ENCODE peak calls at places on chromosomes 3 and 15, in six cellular contexts. One of them, this sample, is unnamed.

GRCh38 chr3:62366093-62366419 is 7.3 kb downstream of the FEZF2 start:
- DNase-seq in HCT116: no peak
- DNase-seq in HepG2: no peak
- DNase-seq in GM12878: no peak
- DNase-seq in K562: no peak
- DNase-seq in SK-N-SH: no peak
- DNase-seq in this sample: no peak

GRCh38 chr3:131892331-131892730 is 142.5 kb downstream of the CPNE4 start:
- DNase-seq in HepG2: no peak
- DNase-seq in K562: no peak
- DNase-seq in SK-N-SH: no peak
- DNase-seq in HCT116: no peak
- DNase-seq in GM12878: no peak
- DNase-seq in this sample: no peak

GRCh38 chr15:44719293-44719999 is 8.1 kb downstream of the B2M start:
- DNase-seq in GM12878: peak
- DNase-seq in HCT116: no peak
- DNase-seq in SK-N-SH: no peak
- DNase-seq in HepG2: peak
- DNase-seq in K562: no peak
- DNase-seq in this sample: no peak

GRCh38 chr15:81889480-81889871 is 156.3 kb downstream of the MEX3B start:
- DNase-seq in K562: no peak
- DNase-seq in GM12878: no peak
- DNase-seq in HepG2: no peak
- DNase-seq in SK-N-SH: no peak
- DNase-seq in HCT116: no peak
- DNase-seq in this sample: no peak

GRCh38 chr3:165505657-165506056 is 309.5 kb upstream of the SLITRK3 start:
- DNase-seq in HCT116: no peak
- DNase-seq in K562: no peak
- DNase-seq in GM12878: no peak
- DNase-seq in HepG2: no peak
- DNase-seq in SK-N-SH: no peak
- DNase-seq in this sample: no peak

GRCh38 chr3:176359211-176359610 is 838.1 kb downstream of the TBL1XR1 start:
- DNase-seq in SK-N-SH: peak
- DNase-seq in K562: no peak
- DNase-seq in HCT116: no peak
- DNase-seq in GM12878: no peak
- DNase-seq in HepG2: no peak
- DNase-seq in this sample: no peak

GRCh38 chr15:33242165-33242564 is 47.7 kb upstream of the FMN1 start:
- DNase-seq in HepG2: peak
- DNase-seq in K562: no peak
- DNase-seq in GM12878: no peak
- DNase-seq in HCT116: no peak
- DNase-seq in SK-N-SH: peak
- DNase-seq in this sample: no peak

GRCh38 chr15:65304393-65305143 is at the start of gene RNU5B-1:
- DNase-seq in SK-N-SH: peak
- DNase-seq in HepG2: peak
- DNase-seq in GM12878: peak
- DNase-seq in HCT116: peak
- DNase-seq in K562: peak
- DNase-seq in this sample: peak

GRCh38 chr3:47394140-47394855 is 13.5 kb downstream of the PTPN23 start:
- DNase-seq in SK-N-SH: peak
- DNase-seq in K562: no peak
- DNase-seq in HepG2: peak
- DNase-seq in GM12878: no peak
- DNase-seq in HCT116: no peak
- DNase-seq in this sample: no peak

GRCh38 chr3:37997791-37998370 is 7.3 kb downstream of the VILL start:
- DNase-seq in HepG2: no peak
- DNase-seq in K562: no peak
- DNase-seq in HCT116: no peak
- DNase-seq in GM12878: no peak
- DNase-seq in SK-N-SH: no peak
- DNase-seq in this sample: no peak

GRCh38 chr15:85879334-85880163 is 84.8 kb upstream of the KLHL25 start:
- DNase-seq in GM12878: no peak
- DNase-seq in SK-N-SH: no peak
- DNase-seq in K562: no peak
- DNase-seq in HepG2: no peak
- DNase-seq in HCT116: no peak
- DNase-seq in this sample: no peak

GRCh38 chr3:93969443-93969842 is 4.3 kb downstream of the PROS1 start:
- DNase-seq in HCT116: peak
- DNase-seq in K562: peak
- DNase-seq in SK-N-SH: no peak
- DNase-seq in GM12878: no peak
- DNase-seq in HepG2: no peak
- DNase-seq in this sample: peak

GRCh38 chr3:31541102-31541501 is 8.4 kb downstream of the STT3B start:
- DNase-seq in SK-N-SH: no peak
- DNase-seq in GM12878: no peak
- DNase-seq in HCT116: no peak
- DNase-seq in HepG2: no peak
- DNase-seq in K562: no peak
- DNase-seq in this sample: no peak

GRCh38 chr15:91224750-91225380 is 124.8 kb downstream of the SV2B start:
- DNase-seq in GM12878: peak
- DNase-seq in K562: peak
- DNase-seq in HCT116: peak
- DNase-seq in HepG2: peak
- DNase-seq in SK-N-SH: peak
- DNase-seq in this sample: peak

GRCh38 chr15:35692256-35692867 is 146.4 kb upstream of the DPH6 start:
- DNase-seq in GM12878: no peak
- DNase-seq in K562: no peak
- DNase-seq in HCT116: no peak
- DNase-seq in SK-N-SH: no peak
- DNase-seq in HepG2: no peak
- DNase-seq in this sample: no peak

GRCh38 chr3:15405448-15406050 is 21.8 kb downstream of the METTL6 start:
- DNase-seq in GM12878: no peak
- DNase-seq in K562: peak
- DNase-seq in HepG2: peak
- DNase-seq in HCT116: peak
- DNase-seq in SK-N-SH: peak
- DNase-seq in this sample: no peak

GRCh38 chr3:195153121-195153520 is 117.8 kb downstream of the XXYLT1 start:
- DNase-seq in K562: no peak
- DNase-seq in GM12878: no peak
- DNase-seq in HepG2: no peak
- DNase-seq in HCT116: no peak
- DNase-seq in SK-N-SH: peak
- DNase-seq in this sample: no peak

GRCh38 chr3:146640955-146641867 is 36.1 kb upstream of the PLSCR5 start:
- DNase-seq in K562: peak
- DNase-seq in HepG2: peak
- DNase-seq in HCT116: peak
- DNase-seq in SK-N-SH: peak
- DNase-seq in GM12878: no peak
- DNase-seq in this sample: no peak

GRCh38 chr3:189809583-189809982 is 178.4 kb downstream of the TP63 start:
- DNase-seq in GM12878: no peak
- DNase-seq in K562: no peak
- DNase-seq in SK-N-SH: no peak
- DNase-seq in HepG2: no peak
- DNase-seq in HCT116: no peak
- DNase-seq in this sample: no peak

GRCh38 chr3:30504939-30505338 is 101.5 kb upstream of the TGFBR2 start:
- DNase-seq in HepG2: no peak
- DNase-seq in SK-N-SH: no peak
- DNase-seq in K562: no peak
- DNase-seq in GM12878: no peak
- DNase-seq in HCT116: no peak
- DNase-seq in this sample: no peak

GRCh38 chr15:80052597-80053304 is 6.7 kb upstream of the ZFAND6 start:
- DNase-seq in HCT116: no peak
- DNase-seq in HepG2: no peak
- DNase-seq in GM12878: no peak
- DNase-seq in SK-N-SH: no peak
- DNase-seq in K562: no peak
- DNase-seq in this sample: no peak

GRCh38 chr15:39786444-39787056 is 3.9 kb upstream of the FSIP1 start:
- DNase-seq in HepG2: peak
- DNase-seq in SK-N-SH: peak
- DNase-seq in HCT116: peak
- DNase-seq in GM12878: no peak
- DNase-seq in K562: peak
- DNase-seq in this sample: no peak

GRCh38 chr3:126201168-126201567 is 20.8 kb upstream of the ALDH1L1 start:
- DNase-seq in HepG2: no peak
- DNase-seq in SK-N-SH: no peak
- DNase-seq in K562: no peak
- DNase-seq in GM12878: no peak
- DNase-seq in HCT116: no peak
- DNase-seq in this sample: no peak

GRCh38 chr3:119276657-119277056 is 17.5 kb upstream of the ARHGAP31 start:
- DNase-seq in K562: no peak
- DNase-seq in HepG2: no peak
- DNase-seq in GM12878: no peak
- DNase-seq in SK-N-SH: no peak
- DNase-seq in HCT116: no peak
- DNase-seq in this sample: no peak

GRCh38 chr3:141798455-141798854 is 35.2 kb downstream of the GRK7 start:
- DNase-seq in GM12878: no peak
- DNase-seq in K562: no peak
- DNase-seq in SK-N-SH: no peak
- DNase-seq in HepG2: no peak
- DNase-seq in HCT116: no peak
- DNase-seq in this sample: no peak

GRCh38 chr3:132087356-132087755 is 52.5 kb upstream of the CPNE4 start:
- DNase-seq in HepG2: no peak
- DNase-seq in SK-N-SH: no peak
- DNase-seq in GM12878: no peak
- DNase-seq in HCT116: no peak
- DNase-seq in K562: no peak
- DNase-seq in this sample: no peak

GRCh38 chr3:124905093-124905492 is 17.9 kb upstream of the ITGB5 start:
- DNase-seq in K562: no peak
- DNase-seq in GM12878: no peak
- DNase-seq in HCT116: no peak
- DNase-seq in HepG2: no peak
- DNase-seq in SK-N-SH: no peak
- DNase-seq in this sample: no peak

GRCh38 chr15:68347392-68347791 is 69.8 kb downstream of the FEM1B start:
- DNase-seq in K562: no peak
- DNase-seq in SK-N-SH: no peak
- DNase-seq in HCT116: no peak
- DNase-seq in GM12878: no peak
- DNase-seq in HepG2: no peak
- DNase-seq in this sample: no peak

GRCh38 chr3:130946876-130947275 is 53.0 kb downstream of the ATP2C1 start:
- DNase-seq in HepG2: no peak
- DNase-seq in HCT116: no peak
- DNase-seq in K562: no peak
- DNase-seq in SK-N-SH: no peak
- DNase-seq in GM12878: no peak
- DNase-seq in this sample: no peak

GRCh38 chr3:45367451-45367850 is 20.9 kb upstream of the LARS2 start:
- DNase-seq in HepG2: no peak
- DNase-seq in HCT116: peak
- DNase-seq in K562: no peak
- DNase-seq in GM12878: no peak
- DNase-seq in SK-N-SH: no peak
- DNase-seq in this sample: no peak

GRCh38 chr3:153350420-153350819 is 188.4 kb downstream of the RAP2B start:
- DNase-seq in HCT116: peak
- DNase-seq in GM12878: no peak
- DNase-seq in K562: no peak
- DNase-seq in SK-N-SH: no peak
- DNase-seq in HepG2: peak
- DNase-seq in this sample: no peak

DNA sequence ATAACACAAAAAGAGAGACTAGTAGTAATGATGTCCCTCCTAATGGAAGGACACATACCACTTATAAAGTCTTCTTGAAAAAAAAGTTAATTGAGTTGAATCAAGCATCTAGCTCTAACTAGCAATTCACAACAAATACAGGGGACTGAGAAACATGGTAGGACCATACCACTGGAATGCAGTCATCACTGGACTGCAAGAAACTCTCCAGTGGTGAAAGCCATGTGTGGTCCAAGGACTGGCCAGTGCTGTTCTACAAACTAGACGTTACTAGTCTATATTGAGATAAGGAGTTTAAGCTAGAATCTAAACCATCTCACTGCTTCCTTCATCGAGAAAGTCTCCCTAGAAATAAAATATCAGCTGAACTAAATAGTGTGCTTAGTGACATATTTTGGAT is 16.7 kb downstream of the FBN1 start:
- DNase-seq in SK-N-SH: no peak
- DNase-seq in GM12878: no peak
- DNase-seq in HepG2: no peak
- DNase-seq in K562: no peak
- DNase-seq in HCT116: no peak
- DNase-seq in this sample: no peak
- TF ChIP-seq SIN3A in SK-N-SH: no peak
- TF ChIP-seq SIN3A in GM12878: no peak
- TF ChIP-seq SIN3A in HepG2: no peak
- TF ChIP-seq SIN3A in K562: no peak
- TF ChIP-seq SIN3A in HCT116: no peak
- TF ChIP-seq SIN3A in this sample: no peak

DNA sequence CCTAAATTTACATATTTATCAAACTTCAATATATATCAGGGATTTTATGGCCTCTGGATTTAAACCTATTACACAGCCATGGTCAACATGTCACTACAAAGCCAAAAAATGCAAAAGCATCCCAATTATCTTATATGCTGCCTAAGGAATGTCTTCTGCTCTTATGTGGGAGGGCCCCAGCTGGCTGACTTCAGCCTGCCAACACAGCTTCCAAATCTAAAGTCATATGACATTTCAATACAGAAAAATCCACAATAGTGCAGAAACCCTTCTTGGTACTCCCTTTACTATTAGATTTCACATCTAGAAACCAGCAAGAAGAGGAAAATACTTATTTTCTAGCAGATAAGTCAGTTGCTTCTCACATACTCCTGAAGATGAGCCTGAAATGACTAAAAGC is 6.4 kb downstream of the PFN2 start:
- DNase-seq in HepG2: no peak
- DNase-seq in K562: no peak
- DNase-seq in HCT116: no peak
- DNase-seq in SK-N-SH: no peak
- DNase-seq in GM12878: no peak
- DNase-seq in this sample: no peak
- TF ChIP-seq REST in HepG2: no peak
- TF ChIP-seq REST in K562: no peak
- TF ChIP-seq REST in HCT116: no peak
- TF ChIP-seq REST in SK-N-SH: no peak
- TF ChIP-seq REST in GM12878: no peak
- TF ChIP-seq REST in this sample: no peak

GRCh38 chr3:166554006-166554405 is 716.8 kb upstream of the BCHE start:
- DNase-seq in HCT116: no peak
- DNase-seq in K562: no peak
- DNase-seq in HepG2: no peak
- DNase-seq in GM12878: no peak
- DNase-seq in SK-N-SH: no peak
- DNase-seq in this sample: no peak
- TF ChIP-seq SIN3A in HCT116: no peak
- TF ChIP-seq SIN3A in K562: no peak
- TF ChIP-seq SIN3A in HepG2: no peak
- TF ChIP-seq SIN3A in GM12878: no peak
- TF ChIP-seq SIN3A in SK-N-SH: no peak
- TF ChIP-seq SIN3A in this sample: no peak

GRCh38 chr15:70111203-70112017 is 13.7 kb upstream of the TLE3 start:
- DNase-seq in GM12878: no peak
- DNase-seq in HepG2: no peak
- DNase-seq in SK-N-SH: peak
- DNase-seq in K562: peak
- DNase-seq in HCT116: peak
- DNase-seq in this sample: no peak
- TF ChIP-seq REST in GM12878: no peak
- TF ChIP-seq REST in HepG2: no peak
- TF ChIP-seq REST in SK-N-SH: no peak
- TF ChIP-seq REST in K562: no peak
- TF ChIP-seq REST in HCT116: no peak
- TF ChIP-seq REST in this sample: no peak